ENCODE peak calls at places on chromosomes 7 and 10, in eight cellular contexts. Q is tibial artery, T is HCT116, D is psoas muscle, F is ovary, J is testis, M is brain microvascular endothelial cell, O is breast epithelium. Z is an unnamed sample.
A peak's percentile ranks its signal among the peaks of the same experiment; 100 is the strongest.

GRCh38 chr7:51123322-51124021 is 193.1 kb downstream of the COBL start:
- DNase-seq in O (peak; percentile 90), J (no peak), D (peak; percentile 79), Q (no peak), F (no peak), T (peak; percentile 26), M (peak; percentile 93), Z (peak; percentile 72)

GRCh38 chr10:65501259-65501658 is 1424.6 kb upstream of the LRRTM3 start:
- DNase-seq in J (no peak), O (no peak), Q (no peak), F (no peak), M (no peak), D (no peak), T (no peak), Z (no peak)

GRCh38 chr10:37855691-37856090 is 1.7 kb downstream of the ZNF248 start:
- DNase-seq in J (no peak), F (no peak), O (no peak), M (no peak), T (no peak), D (no peak), Q (no peak), Z (no peak)

GRCh38 chr7:1425292-1426136 is 33.8 kb downstream of the MICALL2 start:
- DNase-seq in T (peak; percentile 16), M (no peak), Q (no peak), F (no peak), O (no peak), J (peak; percentile 61), D (no peak), Z (no peak)

GRCh38 chr7:35623381-35623780 is 71.6 kb downstream of the HERPUD2 start:
- DNase-seq in M (no peak), J (no peak), F (no peak), Q (no peak), D (no peak), O (no peak), T (no peak), Z (no peak)

GRCh38 chr7:140646931-140647647 is 6.5 kb upstream of the DENND2A start:
- DNase-seq in J (peak; percentile 52), T (peak; percentile 50), F (peak; percentile 34), Q (peak; percentile 20), D (peak; percentile 44), O (no peak), M (no peak), Z (no peak)

GRCh38 chr10:133158756-133159610 is 1.0 kb upstream of the KNDC1 start:
- DNase-seq in J (peak; percentile 57), F (peak; percentile 80), D (no peak), T (no peak), Q (no peak), O (no peak), M (no peak), Z (no peak)

GRCh38 chr7:157715938-157716280 is 379.1 kb downstream of the DNAJB6 start:
- DNase-seq in M (no peak), Q (no peak), F (no peak), T (no peak), J (no peak), O (no peak), D (no peak), Z (no peak)

GRCh38 chr10:11742009-11742778 is at the start of gene ECHDC3:
- DNase-seq in O (no peak), J (peak; percentile 72), T (no peak), F (peak; percentile 76), M (peak; percentile 7), Q (peak; percentile 31), D (peak; percentile 90), Z (no peak)

GRCh38 chr10:55500931-55501559 is 700.0 kb upstream of the PCDH15 start:
- DNase-seq in D (no peak), Q (no peak), M (peak; percentile 26), F (no peak), O (no peak), T (no peak), J (peak; percentile 65), Z (no peak)

GRCh38 chr7:80247144-80247543 is 112.5 kb downstream of the GNAI1 start:
- DNase-seq in T (no peak), D (peak; percentile 44), F (no peak), O (no peak), Q (no peak), M (no peak), J (no peak), Z (peak; percentile 59)

GRCh38 chr10:48605786-48606529 is 1.1 kb upstream of the ARHGAP22 start:
- DNase-seq in D (no peak), O (no peak), Q (no peak), F (no peak), M (no peak), J (no peak), T (no peak), Z (no peak)

GRCh38 chr10:122499491-122499941 is 38.2 kb downstream of the HTRA1 start:
- DNase-seq in D (no peak), J (no peak), Q (peak; percentile 65), M (no peak), O (no peak), F (no peak), T (no peak), Z (no peak)

GRCh38 chr10:77505431-77506334 is 131.9 kb downstream of the KCNMA1 start:
- DNase-seq in J (no peak), T (peak; percentile 68), F (no peak), O (no peak), D (no peak), M (peak; percentile 75), Q (no peak), Z (peak; percentile 88)

GRCh38 chr10:70715853-70716795 is 43.8 kb downstream of the ADAMTS14 start:
- DNase-seq in F (no peak), T (peak; percentile 68), O (no peak), Q (no peak), D (no peak), M (peak; percentile 59), J (no peak), Z (no peak)

GRCh38 chr10:80133221-80133620 is 691 bp downstream of the PLAC9 start:
- DNase-seq in T (no peak), Q (peak; percentile 74), J (peak; percentile 52), O (no peak), F (no peak), M (no peak), D (peak; percentile 80), Z (no peak)

GRCh38 chr7:74412603-74413002 is 41.1 kb upstream of the GTF2IRD1 start:
- DNase-seq in F (no peak), J (no peak), Q (no peak), T (no peak), M (no peak), O (no peak), D (no peak), Z (no peak)

GRCh38 chr7:81618400-81619014 is 151.3 kb downstream of the HGF start:
- DNase-seq in M (peak; percentile 96), Q (no peak), T (peak; percentile 80), J (no peak), D (no peak), O (no peak), F (no peak), Z (peak; percentile 71)

GRCh38 chr10:4683137-4683536 is 142.9 kb upstream of the AKR1E2 start:
- DNase-seq in D (no peak), J (no peak), F (no peak), T (no peak), Q (no peak), O (no peak), M (no peak), Z (no peak)

GRCh38 chr7:73596191-73597065 is 18.0 kb upstream of the TBL2 start:
- DNase-seq in D (no peak), F (no peak), O (no peak), M (no peak), Q (no peak), T (no peak), J (no peak), Z (no peak)

GRCh38 chr7:145534301-145534700 is 582.3 kb upstream of the CNTNAP2 start:
- DNase-seq in O (no peak), M (no peak), T (no peak), Q (no peak), D (no peak), J (no peak), F (no peak), Z (no peak)

GRCh38 chr7:112749775-112750174 is 40.4 kb downstream of the TMEM168 start:
- DNase-seq in O (no peak), D (no peak), J (no peak), T (no peak), F (no peak), Q (no peak), M (no peak), Z (no peak)
- TF ChIP-seq CTCF in O (no peak), D (no peak), J (no peak), T (no peak), F (no peak), Q (no peak), M (peak; percentile 16), Z (peak; percentile 6)

GRCh38 chr10:3180361-3180760 is 7.8 kb upstream of the PITRM1 start:
- DNase-seq in M (no peak), O (no peak), J (peak; percentile 43), F (no peak), D (no peak), T (no peak), Q (no peak), Z (no peak)
- H3K4me3 ChIP-seq in M (no peak overlapping the region), O (no peak overlapping the region), J (no peak overlapping the region), F (no peak overlapping the region), D (no peak overlapping the region), T (no peak overlapping the region), Q (no peak overlapping the region), Z (no peak overlapping the region)

GRCh38 chr7:99788554-99788953 is 4.6 kb upstream of the CYP3A4 start:
- DNase-seq in D (no peak), T (no peak), F (no peak), Q (no peak), J (no peak), O (no peak), M (no peak), Z (no peak)
- H3K27me3 ChIP-seq in D (peaks cover 2% of the 10 kb centered on the region), T (peaks cover 14% of the 10 kb centered on the region), F (no peaks in the 10 kb centered on the region), Q (no peaks in the 10 kb centered on the region), J (no peaks in the 10 kb centered on the region), O (no peaks in the 10 kb centered on the region), M (no peaks in the 10 kb centered on the region), Z (no peaks in the 10 kb centered on the region)

GRCh38 chr10:93180402-93181040 is 106.8 kb downstream of the CYP26A1 start:
- DNase-seq in Q (peak; percentile 52), O (peak; percentile 70), J (peak; percentile 33), M (no peak), T (no peak), F (peak; percentile 28), D (peak; percentile 75), Z (peak; percentile 35)

GRCh38 chr10:93186631-93187030 is 112.9 kb downstream of the CYP26A1 start:
- DNase-seq in O (no peak), F (no peak), Q (no peak), T (no peak), M (no peak), J (no peak), D (no peak), Z (peak; percentile 33)

GRCh38 chr10:93181249-93181928 is 107.7 kb downstream of the CYP26A1 start:
- DNase-seq in D (no peak), F (no peak), T (no peak), O (no peak), Q (no peak), J (no peak), M (no peak), Z (no peak)

GRCh38 chr10:93182790-93183189 is 109.1 kb downstream of the CYP26A1 start:
- DNase-seq in T (no peak), F (no peak), D (no peak), Q (no peak), J (no peak), O (no peak), M (no peak), Z (no peak)

DNA sequence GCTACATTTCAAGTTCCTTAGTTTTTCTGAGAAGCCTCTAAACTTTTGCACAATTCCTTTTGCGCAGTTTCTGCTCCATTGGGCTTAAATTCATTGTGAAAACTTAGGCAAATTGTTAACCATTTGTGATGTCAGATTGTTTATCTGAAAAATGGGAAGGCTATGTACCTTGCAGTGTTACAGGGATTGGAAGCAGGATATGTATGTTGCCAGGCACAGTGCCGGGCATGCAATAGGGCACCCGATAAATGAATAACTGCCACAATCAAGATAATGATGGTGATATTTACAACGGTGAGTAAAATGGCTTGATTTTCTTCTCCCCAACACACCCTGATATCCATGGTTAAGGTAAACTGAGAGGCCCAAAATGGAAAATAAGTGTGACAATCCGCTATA is 108.2 kb downstream of the CYP26A1 start:
- DNase-seq in F (no peak), M (no peak), O (no peak), D (no peak), Q (no peak), J (no peak), T (no peak), Z (no peak)
- TF ChIP-seq CTCF in F (no peak), M (no peak), O (no peak), D (no peak), Q (no peak), J (no peak), T (no peak), Z (no peak)